ENCODE peak calls at places on chromosomes 7 and 10, in six cellular contexts. A is A549, H is psoas muscle, L is gastrocnemius medialis, J is transverse colon, W is hepatocyte. Z is an unnamed sample.
A peak's percentile ranks its signal among the peaks of the same experiment; 100 is the strongest.

GRCh38 chr10:123666318-123667291 is at the start of gene GPR26:
- DNase-seq in J (no peak), W (peak; percentile 23), L (no peak), A (no peak), H (no peak), Z (no peak)

GRCh38 chr10:26437637-26438461 is at the start of gene APBB1IP:
- DNase-seq in A (no peak), L (peak; percentile 68), W (peak; percentile 36), J (peak; percentile 72), H (peak; percentile 86), Z (peak; percentile 98)

GRCh38 chr10:71708897-71709882 is 10.4 kb downstream of the C10orf105 start:
- DNase-seq in L (no peak), A (no peak), J (no peak), H (no peak), W (no peak), Z (peak; percentile 60)

GRCh38 chr10:59880976-59881510 is 25.3 kb downstream of the CCDC6 start:
- DNase-seq in L (no peak), A (no peak), H (no peak), W (no peak), J (no peak), Z (no peak)

GRCh38 chr7:49099587-49100326 is 175.4 kb downstream of the CDC14C start:
- DNase-seq in J (no peak), H (no peak), A (peak; percentile 3), W (peak; percentile 19), L (no peak), Z (no peak)

GRCh38 chr7:44236333-44236728 is 35.6 kb downstream of the YKT6 start:
- DNase-seq in H (no peak), L (no peak), A (no peak), J (no peak), W (no peak), Z (no peak)

GRCh38 chr10:102809753-102810152 is 27.5 kb downstream of the CYP17A1 start:
- DNase-seq in A (no peak), H (no peak), W (no peak), J (no peak), L (no peak), Z (no peak)

GRCh38 chr7:70285854-70286253 is 687.6 kb downstream of the AUTS2 start:
- DNase-seq in H (no peak), J (no peak), A (no peak), W (no peak), L (no peak), Z (no peak)

GRCh38 chr7:130292682-130293257 is at the start of gene CPA4:
- DNase-seq in A (peak; percentile 84), W (no peak), J (no peak), H (peak; percentile 48), L (peak; percentile 29), Z (no peak)

GRCh38 chr7:33854178-33854577 is 51.2 kb upstream of the BMPER start:
- DNase-seq in L (no peak), J (no peak), A (no peak), W (no peak), H (no peak), Z (no peak)

DNA sequence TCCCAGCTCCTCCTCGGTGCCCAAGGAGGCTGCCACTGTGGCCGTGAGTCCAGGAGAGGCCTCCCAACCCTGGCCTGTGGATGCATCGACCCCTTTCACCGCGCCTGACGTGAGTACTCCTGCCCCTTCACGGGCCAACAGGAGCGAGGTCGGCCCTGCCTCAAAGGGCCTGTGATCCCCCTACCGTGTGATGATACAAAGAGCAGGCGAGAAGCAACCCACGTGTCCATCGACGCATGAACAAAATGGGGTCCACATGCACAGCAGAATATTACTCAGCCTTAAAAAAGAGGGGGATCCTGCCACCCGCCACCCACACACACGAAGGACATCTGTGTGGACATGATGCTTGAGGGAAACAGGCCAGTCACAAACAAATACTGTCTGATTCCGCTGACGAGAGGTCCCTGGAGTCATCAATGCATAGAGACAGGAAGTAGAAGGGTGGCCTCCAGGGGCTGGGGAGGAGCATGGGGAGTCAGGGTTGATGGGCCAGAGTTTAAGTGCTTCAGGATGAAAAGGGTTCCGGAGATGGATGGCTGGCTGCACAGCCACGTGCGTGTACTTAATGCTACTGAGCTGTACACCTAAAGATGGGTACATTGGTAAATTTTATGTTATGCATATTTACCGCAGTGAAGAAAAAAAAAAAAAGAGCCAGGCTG is 151.9 kb downstream of the PRKAG2 start:
- DNase-seq in A (no peak), W (no peak), L (no peak), H (no peak), J (no peak), Z (no peak)
- H3K4me1 ChIP-seq in A (peaks cover 34% of the 10 kb centered on the region), W (peaks cover 19% of the 10 kb centered on the region), L (peaks cover 14% of the 10 kb centered on the region), H (peaks cover 26% of the 10 kb centered on the region), J (peaks cover 16% of the 10 kb centered on the region), Z (peaks cover 15% of the 10 kb centered on the region)

GRCh38 chr7:128219646-128220045 is 21.4 kb upstream of the LEP start:
- DNase-seq in A (no peak), W (no peak), H (no peak), L (no peak), J (no peak), Z (no peak)

GRCh38 chr7:128215281-128215680 is 25.8 kb upstream of the LEP start:
- DNase-seq in A (no peak), J (no peak), W (no peak), L (no peak), H (no peak), Z (no peak)

GRCh38 chr7:128215739-128216138 is 25.3 kb upstream of the LEP start:
- DNase-seq in W (no peak), L (no peak), J (no peak), H (no peak), A (no peak), Z (no peak)

GRCh38 chr7:128217972-128218652 is 23.0 kb upstream of the LEP start:
- DNase-seq in W (no peak), L (no peak), A (peak; percentile 36), J (no peak), H (no peak), Z (no peak)

DNA sequence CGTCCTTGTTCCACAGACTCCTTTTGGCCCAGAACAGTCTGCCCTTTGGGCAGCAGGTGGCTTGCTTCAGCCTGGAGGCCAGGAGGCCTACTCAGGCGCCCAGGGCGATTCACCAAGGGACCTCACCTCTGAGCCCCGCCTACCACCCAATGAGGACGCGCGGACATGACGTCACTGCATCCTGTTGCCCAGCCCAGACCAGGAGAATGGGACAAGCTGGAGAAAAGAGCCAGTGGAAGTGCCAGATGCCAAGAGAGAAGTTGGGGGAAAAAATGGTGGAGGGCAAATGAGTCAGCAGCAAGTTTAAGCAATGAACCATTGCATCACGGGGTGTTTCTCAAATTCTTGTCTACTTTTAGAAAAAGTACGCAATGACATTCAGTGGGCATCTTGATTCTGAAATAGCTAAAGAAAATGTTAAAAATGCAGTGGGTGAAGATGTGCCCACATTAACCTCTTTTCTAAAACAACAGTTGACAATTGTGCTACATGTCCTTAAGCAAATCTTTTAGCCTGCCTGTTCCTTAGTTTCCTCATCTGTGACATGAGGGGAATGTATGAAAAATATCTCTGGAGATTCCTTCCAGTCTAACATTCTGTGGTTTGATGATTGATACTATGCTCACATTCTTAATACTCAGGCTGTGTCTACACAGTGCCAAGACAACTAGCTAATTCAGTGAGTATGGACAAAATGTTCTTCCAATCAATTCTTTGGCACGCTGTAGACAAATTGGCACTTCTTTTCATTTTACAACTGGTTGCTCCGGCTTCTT is 23.9 kb upstream of the LEP start:
- DNase-seq in L (no peak), A (peak; percentile 36), J (no peak), H (peak; percentile 43), W (no peak), Z (peak; percentile 93)
- TF ChIP-seq CTCF in L (no peak), A (no peak), J (no peak), H (no peak), W (no peak), Z (no peak)

GRCh38 chr10:119058005-119058404 is 22.6 kb downstream of the EIF3A start:
- DNase-seq in L (no peak), W (no peak), A (no peak), H (no peak), J (no peak), Z (no peak)
- H3K27ac ChIP-seq in L (no peak overlapping the region), W (no peak overlapping the region), A (no peak overlapping the region), H (no peak overlapping the region), J (no peak overlapping the region), Z (no peak overlapping the region)

DNA sequence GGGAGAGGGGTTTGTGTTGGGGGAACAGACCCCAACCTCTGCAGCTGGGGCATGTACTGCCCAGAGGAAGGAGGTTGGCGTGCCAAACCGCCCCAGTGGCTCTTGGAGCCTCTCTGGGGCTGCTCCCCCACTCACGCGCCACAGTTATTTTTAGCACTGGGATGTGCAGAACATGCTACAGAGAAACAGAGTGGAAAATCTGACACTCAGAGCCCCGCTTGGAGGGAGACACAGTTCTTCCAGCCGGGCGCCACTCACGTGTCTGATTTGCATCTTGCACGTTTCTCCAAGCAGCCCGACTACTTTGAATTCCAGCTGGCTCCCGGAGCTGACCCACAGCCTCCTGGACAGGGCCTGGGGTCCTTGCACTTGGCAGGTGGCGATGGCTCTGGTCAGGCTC is 182.0 kb downstream of the RPS24 start:
- DNase-seq in A (no peak), L (peak; percentile 86), J (peak; percentile 65), W (peak; percentile 81), H (peak; percentile 66), Z (no peak)
- H3K4me1 ChIP-seq in A (peaks cover 11% of the 10 kb centered on the region), L (peaks cover 21% of the 10 kb centered on the region), J (peaks cover 18% of the 10 kb centered on the region), W (peaks cover 21% of the 10 kb centered on the region), H (peaks cover 18% of the 10 kb centered on the region), Z (peaks cover 7% of the 10 kb centered on the region)

GRCh38 chr10:126458453-126458852 is 70.2 kb upstream of the ADAM12 start:
- DNase-seq in W (no peak), A (peak; percentile 52), L (no peak), J (no peak), H (no peak), Z (no peak)

GRCh38 chr10:126456632-126457031 is 68.4 kb upstream of the ADAM12 start:
- DNase-seq in H (no peak), J (no peak), W (no peak), A (no peak), L (no peak), Z (no peak)

GRCh38 chr10:126455036-126455765 is 66.9 kb upstream of the ADAM12 start:
- DNase-seq in J (no peak), A (no peak), H (no peak), W (no peak), L (no peak), Z (no peak)

GRCh38 chr10:126455766-126456425 is 67.6 kb upstream of the ADAM12 start:
- DNase-seq in W (no peak), J (no peak), L (no peak), H (no peak), A (no peak), Z (no peak)

GRCh38 chr10:126454045-126454751 is 65.9 kb upstream of the ADAM12 start:
- DNase-seq in H (no peak), A (no peak), J (no peak), W (no peak), L (no peak), Z (no peak)
- TF ChIP-seq CTCF in H (no peak), A (no peak), J (no peak), W (no peak), L (no peak), Z (no peak)

DNA sequence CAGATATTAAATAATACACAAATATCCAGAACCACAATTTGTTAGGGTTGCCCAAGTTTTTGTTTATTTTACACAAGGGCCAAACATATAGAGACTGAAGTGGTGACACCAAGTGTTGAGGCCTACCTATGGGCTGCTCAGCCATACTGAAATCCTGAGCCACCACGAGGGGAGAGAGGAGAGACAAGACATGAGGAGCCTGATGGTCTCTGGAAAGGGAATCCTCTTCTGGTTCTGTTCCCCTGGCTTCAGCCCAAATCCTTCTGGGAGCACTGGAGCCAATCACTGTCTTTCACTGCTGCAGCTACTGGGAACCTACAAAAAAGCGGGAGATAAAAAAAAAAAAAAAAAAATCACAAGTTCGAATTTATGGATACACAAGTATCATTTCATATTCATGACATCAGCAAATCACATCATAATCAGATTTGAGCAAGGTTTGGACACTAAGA is 1.9 kb downstream of the SKIDA1 start:
- DNase-seq in L (peak; percentile 62), A (no peak), H (no peak), W (peak; percentile 60), J (no peak), Z (no peak)
- H3K27ac ChIP-seq in L (peak overlapping the region; percentile 90), A (no peak overlapping the region), H (peak overlapping the region; percentile 99), W (peak overlapping the region; percentile 95), J (peak overlapping the region; percentile 94), Z (peak overlapping the region; percentile 96)